ENCODE peak calls at places on chromosomes 11 and 22, in four cellular contexts. N is neural progenitor cell, E is MCF 10A, H is osteoblast. S is an unnamed sample.

GRCh38 chr11:45411221-45411946 is 125.2 kb upstream of the SYT13 start:
- DNase-seq in E (no peak), N (peak), H (no peak), S (no peak)

GRCh38 chr11:119797137-119797611 is 68.2 kb upstream of the NECTIN1 start:
- DNase-seq in N (peak), H (no peak), E (no peak), S (peak)

GRCh38 chr11:96293583-96293982 is 49.4 kb downstream of the MAML2 start:
- DNase-seq in E (no peak), H (no peak), N (no peak), S (no peak)

GRCh38 chr22:47597041-47597440 is 834.6 kb downstream of the TBC1D22A start:
- DNase-seq in N (no peak), H (no peak), E (no peak), S (peak)

GRCh38 chr22:37370306-37370979 is 56.8 kb downstream of the ELFN2 start:
- DNase-seq in N (no peak), E (no peak), H (no peak), S (no peak)

GRCh38 chr22:29742319-29742718 is 22.5 kb downstream of the CABP7 start:
- DNase-seq in H (peak), E (no peak), N (no peak), S (no peak)

GRCh38 chr11:76690736-76691135 is 20.2 kb upstream of the LRRC32 start:
- DNase-seq in H (peak), N (no peak), E (peak), S (no peak)

GRCh38 chr11:61109671-61110070 is 7.4 kb downstream of the CD5 start:
- DNase-seq in N (no peak), H (peak), E (no peak), S (no peak)

GRCh38 chr11:132519226-132519860 is 1013.0 kb downstream of the OPCML start:
- DNase-seq in E (no peak), H (no peak), N (no peak), S (no peak)

GRCh38 chr11:28268925-28269324 is 160.7 kb downstream of the METTL15 start:
- DNase-seq in E (no peak), N (no peak), H (no peak), S (no peak)

GRCh38 chr11:35016939-35017338 is 100.5 kb downstream of the PDHX start:
- DNase-seq in H (no peak), E (no peak), N (no peak), S (no peak)

GRCh38 chr11:25065711-25066110 is 568.9 kb downstream of the LUZP2 start:
- DNase-seq in N (no peak), E (peak), H (no peak), S (no peak)

GRCh38 chr11:45852018-45852711 is 4.9 kb downstream of the CRY2 start:
- DNase-seq in H (no peak), E (no peak), N (no peak), S (no peak)

GRCh38 chr11:130636672-130637463 is 188.4 kb downstream of the ADAMTS15 start:
- DNase-seq in E (peak), N (no peak), H (peak), S (no peak)

GRCh38 chr11:87463486-87464102 is 425.9 kb downstream of the TMEM135 start:
- DNase-seq in H (peak), E (peak), N (peak), S (no peak)

GRCh38 chr22:24216541-24217209 is 28.2 kb downstream of the GGT5 start:
- DNase-seq in N (no peak), H (no peak), E (no peak), S (peak)

GRCh38 chr11:126163074-126163700 is 48.3 kb downstream of the RPUSD4 start:
- DNase-seq in H (peak), N (peak), E (peak), S (no peak)
- TF ChIP-seq CTCF in H (no peak), N (no peak), E (no peak), S (peak)

DNA sequence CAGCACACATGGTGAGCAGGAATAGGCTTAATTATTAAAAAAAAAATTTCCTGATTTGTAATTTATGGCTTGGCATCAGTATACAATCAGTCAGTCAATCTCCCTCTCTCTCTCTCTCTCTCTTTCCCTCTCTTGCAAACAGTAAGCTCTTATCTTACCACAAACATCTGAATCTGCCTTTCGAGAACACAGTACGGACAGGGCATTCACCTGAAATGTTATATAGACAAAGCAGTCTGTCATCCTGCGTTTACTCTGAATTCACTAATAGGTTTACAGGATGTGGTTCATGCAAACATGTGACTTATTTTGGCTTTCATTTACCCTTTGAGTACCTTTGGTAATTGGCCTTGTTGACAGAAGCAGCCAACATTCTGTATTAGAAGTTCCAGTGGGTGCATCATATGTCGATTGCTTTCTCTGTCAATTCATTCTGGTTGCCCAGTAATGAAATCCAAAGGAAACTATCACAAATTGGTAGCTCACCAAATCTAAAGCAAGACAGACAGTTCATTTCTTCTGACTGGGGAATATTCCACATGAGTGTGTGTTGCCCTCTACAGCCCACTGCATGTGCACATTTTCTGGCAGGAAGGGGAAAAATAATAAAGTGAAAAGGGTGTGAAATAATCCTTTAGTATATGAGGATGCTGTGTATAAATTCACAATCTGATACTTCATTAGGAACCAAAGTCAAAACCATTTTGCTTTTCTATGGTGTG is 1058.2 kb downstream of the LRRC4C start:
- DNase-seq in H (no peak), N (no peak), E (no peak), S (no peak)
- TF ChIP-seq CTCF in H (no peak), N (no peak), E (no peak), S (no peak)

DNA sequence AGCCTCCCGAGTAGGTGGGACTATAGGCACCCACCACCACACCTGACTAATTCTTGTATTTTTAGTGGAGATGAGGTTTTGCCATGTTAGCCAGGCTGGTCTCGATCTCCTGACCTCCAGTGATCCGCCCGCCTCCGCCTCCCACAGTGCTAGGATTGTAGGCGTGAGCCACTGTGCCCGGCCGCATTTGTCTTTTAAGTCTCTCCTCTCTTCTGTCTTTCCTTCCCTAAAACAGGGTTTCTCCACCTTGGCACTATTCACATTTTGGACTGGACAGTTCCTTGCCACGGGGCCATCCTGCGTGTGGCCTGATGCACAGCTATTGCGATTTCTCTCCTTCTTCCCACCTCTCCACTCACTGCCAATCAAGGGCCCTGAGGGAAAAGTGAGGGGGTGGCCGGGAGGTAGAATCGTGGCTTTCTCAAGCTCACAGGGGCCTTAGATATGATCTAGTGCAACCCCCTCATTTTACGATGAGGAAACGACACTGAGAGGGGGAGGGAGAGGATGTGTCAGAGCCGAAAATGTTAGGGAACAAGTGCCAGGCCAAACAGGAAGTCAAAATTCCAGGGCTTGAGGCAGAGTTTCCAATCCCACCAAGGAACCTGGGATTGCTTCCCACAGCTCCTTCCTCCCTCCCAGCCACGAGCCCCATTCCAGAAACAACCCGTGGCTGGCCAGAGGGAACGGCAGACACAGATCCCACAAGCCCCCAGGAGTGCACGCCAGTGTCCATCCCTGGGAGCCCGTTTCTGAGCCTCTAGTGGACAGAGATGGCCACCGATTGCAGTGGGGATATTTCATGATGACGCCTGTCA is 21.2 kb downstream of the SCGB1A1 start:
- DNase-seq in E (peak), N (no peak), H (peak), S (no peak)
- TF ChIP-seq CTCF in E (no peak), N (no peak), H (peak), S (peak)

GRCh38 chr11:8321876-8322275 is 58.2 kb upstream of the LMO1 start:
- DNase-seq in E (no peak), N (no peak), H (no peak), S (peak)

GRCh38 chr11:8323161-8323935 is 59.7 kb upstream of the LMO1 start:
- DNase-seq in E (no peak), N (no peak), H (peak), S (peak)

GRCh38 chr11:8315463-8315862 is 51.8 kb upstream of the LMO1 start:
- DNase-seq in H (peak), E (no peak), N (no peak), S (no peak)

GRCh38 chr11:8317164-8317563 is 53.5 kb upstream of the LMO1 start:
- DNase-seq in H (no peak), E (peak), N (no peak), S (no peak)

GRCh38 chr11:8318536-8318935 is 54.9 kb upstream of the LMO1 start:
- DNase-seq in E (no peak), H (no peak), N (peak), S (no peak)
- TF ChIP-seq CTCF in E (peak), H (no peak), N (peak), S (peak)

DNA sequence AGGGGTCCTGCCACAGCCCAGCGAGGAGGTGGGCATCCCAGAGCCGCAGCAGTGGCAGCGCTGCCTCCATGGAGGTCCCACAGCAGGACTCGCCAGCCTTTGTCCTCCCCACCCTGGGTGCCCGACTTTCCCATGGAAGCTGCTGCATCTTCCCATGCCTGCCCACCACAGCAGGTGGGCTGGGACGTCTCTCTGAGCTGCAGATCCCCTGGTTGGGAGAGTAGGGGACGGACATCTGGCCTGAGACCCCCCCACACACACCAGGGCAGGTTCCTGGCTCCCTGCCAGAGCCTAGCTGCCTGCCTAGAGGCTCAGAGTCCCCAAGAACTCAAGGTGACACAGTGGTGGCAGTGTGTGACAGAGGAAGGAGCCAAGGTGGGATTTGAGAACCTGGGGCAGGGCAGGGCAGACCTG is 21.5 kb upstream of the PRR5 start:
- DNase-seq in E (no peak), N (no peak), H (peak), S (peak)
- TF ChIP-seq CTCF in E (no peak), N (no peak), H (no peak), S (no peak)

GRCh38 chr11:126438272-126438671 is 82.8 kb downstream of the ST3GAL4 start:
- DNase-seq in N (no peak), E (no peak), H (no peak), S (no peak)

GRCh38 chr11:126438691-126439090 is 83.2 kb downstream of the ST3GAL4 start:
- DNase-seq in N (no peak), E (no peak), H (no peak), S (no peak)

GRCh38 chr11:126436209-126436608 is 80.7 kb downstream of the ST3GAL4 start:
- DNase-seq in E (no peak), H (no peak), N (no peak), S (no peak)

GRCh38 chr11:126440276-126440675 is 84.8 kb downstream of the ST3GAL4 start:
- DNase-seq in H (no peak), E (no peak), N (no peak), S (no peak)

GRCh38 chr11:126437731-126438130 is 82.2 kb downstream of the ST3GAL4 start:
- DNase-seq in H (no peak), E (no peak), N (no peak), S (no peak)
- TF ChIP-seq CTCF in H (no peak), E (no peak), N (no peak), S (no peak)

GRCh38 chr22:45082795-45083194 is 73.0 kb upstream of the PHF21B start:
- DNase-seq in E (peak), H (peak), N (peak), S (no peak)
- TF ChIP-seq CTCF in E (peak), H (peak), N (peak), S (peak)

GRCh38 chr11:122879785-122880184 is 2.8 kb upstream of the JHY start:
- DNase-seq in N (peak), H (no peak), E (no peak), S (no peak)
- TF ChIP-seq CTCF in N (peak), H (no peak), E (no peak), S (no peak)

S was measured in chondrocyte.